ENCODE peak calls at places on chromosomes 6 and 20, in five cellular contexts. U, W, T, O and V are unnamed samples.

GRCh38 chr6:113291751-113292445 is 565.2 kb upstream of the MARCKS start:
- DNase-seq in O (no peak), T (no peak), W (no peak), U (no peak), V (peak; percentile 51)

GRCh38 chr6:148448371-148449010 is 105.9 kb downstream of the SASH1 start:
- DNase-seq in O (no peak), T (no peak), U (no peak), W (no peak), V (no peak)

GRCh38 chr6:25971187-25971811 is 8.7 kb downstream of the TRIM38 start:
- DNase-seq in O (peak; percentile 86), W (peak; percentile 92), U (no peak), T (no peak), V (peak; percentile 92)

GRCh38 chr20:36888880-36889516 is 13.1 kb downstream of the TLDC2 start:
- DNase-seq in W (no peak), T (no peak), O (no peak), U (no peak), V (no peak)

GRCh38 chr6:1227935-1228753 is 83.8 kb upstream of the FOXQ1 start:
- DNase-seq in T (no peak), W (no peak), U (no peak), O (peak; percentile 7), V (no peak)

GRCh38 chr20:58523916-58524315 is 8.7 kb upstream of the APCDD1L start:
- DNase-seq in W (peak; percentile 8), U (no peak), O (no peak), T (no peak), V (peak; percentile 49)

GRCh38 chr6:112384511-112384910 is 37.4 kb downstream of the RFPL4B start:
- DNase-seq in U (no peak), W (no peak), T (no peak), O (no peak), V (peak; percentile 8)

GRCh38 chr6:84522135-84522535 is 242.3 kb downstream of the TBX18 start:
- DNase-seq in O (no peak), T (no peak), U (no peak), W (peak; percentile 83), V (peak; percentile 69)

GRCh38 chr6:131135244-131136020 is at the start of gene AKAP7:
- DNase-seq in O (peak; percentile 93), W (peak; percentile 69), T (peak; percentile 15), U (peak; percentile 65), V (peak; percentile 39)

GRCh38 chr6:111871207-111871606 is 2.0 kb downstream of the FYN start:
- DNase-seq in U (no peak), T (no peak), O (no peak), W (no peak), V (no peak)

GRCh38 chr6:13295576-13295975 is 32.8 kb downstream of the TBC1D7 start:
- DNase-seq in T (no peak), O (no peak), W (no peak), U (no peak), V (no peak)

GRCh38 chr20:17828598-17829144 is 128.9 kb downstream of the BANF2 start:
- DNase-seq in T (no peak), W (no peak), U (no peak), O (no peak), V (no peak)

GRCh38 chr20:43836790-43837189 is 77.9 kb upstream of the TOX2 start:
- DNase-seq in O (no peak), U (no peak), T (no peak), W (no peak), V (no peak)

GRCh38 chr6:65707134-65707826 is at the start of gene EYS:
- DNase-seq in W (no peak), U (no peak), T (no peak), O (no peak), V (no peak)

GRCh38 chr6:132764370-132764769 is 6.7 kb upstream of the VNN2 start:
- DNase-seq in O (peak; percentile 36), U (no peak), T (no peak), W (peak; percentile 49), V (peak; percentile 83)

GRCh38 chr20:59037386-59037785 is 5.2 kb downstream of the PRELID3B start:
- DNase-seq in T (no peak), O (no peak), W (no peak), U (no peak), V (no peak)

GRCh38 chr6:138517635-138518034 is 18.3 kb upstream of the NHSL1 start:
- DNase-seq in U (no peak), W (peak; percentile 24), T (peak; percentile 39), O (peak; percentile 86), V (peak; percentile 43)

GRCh38 chr6:56536536-56536935 is 106.2 kb downstream of the DST start:
- DNase-seq in O (no peak), T (no peak), W (no peak), U (no peak), V (peak; percentile 49)

GRCh38 chr6:113969888-113970807 is 800 bp downstream of the HDAC2 start:
- DNase-seq in W (peak; percentile 64), O (peak; percentile 80), T (no peak), U (peak; percentile 58), V (peak; percentile 35)

GRCh38 chr20:38804682-38805501 is 605 bp upstream of the PPP1R16B start:
- DNase-seq in W (no peak), U (peak; percentile 83), O (peak; percentile 89), T (peak; percentile 70), V (no peak)

GRCh38 chr20:6767166-6767535 is 335 bp upstream of the BMP2 start:
- DNase-seq in T (no peak), O (no peak), U (no peak), W (no peak), V (no peak)

GRCh38 chr6:169529931-169530761 is 171.7 kb downstream of the WDR27 start:
- DNase-seq in W (no peak), T (no peak), U (no peak), O (no peak), V (peak; percentile 80)

GRCh38 chr6:15763827-15764226 is 101.0 kb upstream of the DTNBP1 start:
- DNase-seq in O (no peak), T (no peak), W (peak; percentile 82), U (no peak), V (peak; percentile 22)

GRCh38 chr6:169783971-169784930 is 32.8 kb downstream of the ERMARD start:
- DNase-seq in W (peak; percentile 17), U (no peak), T (no peak), O (no peak), V (no peak)

GRCh38 chr20:24102290-24102689 is 113.7 kb upstream of the GGTLC1 start:
- DNase-seq in T (peak; percentile 23), U (no peak), O (peak; percentile 76), W (no peak), V (no peak)

GRCh38 chr20:64064145-64064698 is 1.2 kb downstream of the TCEA2 start:
- DNase-seq in O (no peak), W (peak; percentile 40), U (no peak), T (no peak), V (peak; percentile 32)

GRCh38 chr6:44967481-44967880 is 360.6 kb upstream of the RUNX2 start:
- DNase-seq in W (no peak), O (no peak), T (no peak), U (no peak), V (no peak)

GRCh38 chr20:31788578-31788977 is 30.6 kb upstream of the MYLK2 start:
- DNase-seq in W (no peak), T (no peak), O (peak; percentile 44), U (no peak), V (peak; percentile 28)

GRCh38 chr6:140871911-140872310 is 1260.8 kb upstream of the GJE1 start:
- DNase-seq in T (no peak), W (peak; percentile 28), O (no peak), U (no peak), V (peak; percentile 83)

GRCh38 chr20:63210011-63210605 is 5.8 kb downstream of the YTHDF1 start:
- DNase-seq in W (no peak), U (no peak), T (no peak), O (no peak), V (no peak)

GRCh38 chr20:59525500-59526241 is 78.7 kb upstream of the PHACTR3 start:
- DNase-seq in O (peak; percentile 71), U (peak; percentile 63), T (no peak), W (peak; percentile 14), V (peak; percentile 13)

GRCh38 chr6:137744877-137745276 is 122.2 kb upstream of the TNFAIP3 start:
- DNase-seq in U (no peak), O (no peak), T (no peak), W (no peak), V (no peak)

GRCh38 chr6:142419071-142419470 is 117.3 kb downstream of the ADGRG6 start:
- DNase-seq in O (no peak), W (no peak), U (no peak), T (no peak), V (no peak)

GRCh38 chr6:90599151-90599550 is 12.3 kb upstream of the MAP3K7 start:
- DNase-seq in W (no peak), U (no peak), T (no peak), O (no peak), V (no peak)

GRCh38 chr6:166618251-166618650 is 8.8 kb downstream of the RPS6KA2 start:
- DNase-seq in W (no peak), O (no peak), U (no peak), T (no peak), V (no peak)
- H2BK15ac ChIP-seq in W (peak overlapping the region; percentile 6), O (no peak overlapping the region), U (no peak overlapping the region), T (no peak overlapping the region), V (peak overlapping the region; percentile 84)

GRCh38 chr6:163694988-163695942 is 280.7 kb downstream of the QKI start:
- DNase-seq in U (no peak), O (no peak), T (no peak), W (peak; percentile 22), V (no peak)
- H2BK15ac ChIP-seq in U (no peak overlapping the region), O (no peak overlapping the region), T (no peak overlapping the region), W (no peak overlapping the region), V (no peak overlapping the region)

DNA sequence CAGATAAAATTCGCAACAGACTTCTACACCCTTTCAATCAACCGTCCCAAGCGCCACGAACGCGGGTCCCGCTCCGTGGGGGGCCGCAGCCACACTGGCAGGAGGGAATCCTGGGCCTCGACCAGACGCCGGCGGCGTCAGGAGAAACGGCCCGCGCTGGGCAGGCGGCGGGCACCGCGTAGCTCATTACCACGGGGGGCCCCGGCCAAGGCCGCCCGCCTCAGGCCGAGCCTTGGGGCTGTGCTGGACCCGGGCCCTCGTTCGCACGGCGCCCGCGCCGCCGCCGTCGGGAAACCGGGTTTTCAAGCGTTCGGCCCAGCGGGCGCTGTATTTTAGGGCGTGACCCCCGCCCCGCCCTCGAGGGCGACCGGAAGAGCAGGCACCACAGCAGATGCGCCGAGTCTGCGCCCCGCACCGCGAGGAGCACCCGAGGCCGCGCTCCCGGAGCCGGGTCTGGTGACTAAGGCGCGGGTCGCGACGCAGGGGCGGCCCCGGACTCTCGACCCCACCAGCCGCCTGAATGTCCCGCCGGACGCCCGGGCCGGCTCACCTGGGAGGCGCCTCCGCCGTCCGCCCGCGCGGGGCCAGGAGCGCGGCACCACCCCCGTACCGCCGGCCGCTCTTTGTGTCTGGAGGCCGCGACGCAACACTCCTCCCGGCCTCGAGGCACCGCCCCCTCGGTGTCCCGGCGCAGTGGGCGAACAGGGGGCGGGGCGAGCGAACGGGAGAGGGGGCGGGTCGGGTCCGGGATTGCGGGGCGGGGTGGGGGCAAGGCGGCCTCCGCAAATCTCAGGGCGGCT is at the start of gene NINL:
- DNase-seq in T (peak; percentile 47), U (peak; percentile 78), W (peak; percentile 73), O (peak; percentile 88), V (peak; percentile 48)
- H2BK15ac ChIP-seq in T (peak within 1 kb of the TSS; percentile 99), U (peak within 1 kb of the TSS; percentile 81), W (peak within 1 kb of the TSS; percentile 83), O (no peak within 1 kb of the TSS), V (peak within 1 kb of the TSS; percentile 89)

DNA sequence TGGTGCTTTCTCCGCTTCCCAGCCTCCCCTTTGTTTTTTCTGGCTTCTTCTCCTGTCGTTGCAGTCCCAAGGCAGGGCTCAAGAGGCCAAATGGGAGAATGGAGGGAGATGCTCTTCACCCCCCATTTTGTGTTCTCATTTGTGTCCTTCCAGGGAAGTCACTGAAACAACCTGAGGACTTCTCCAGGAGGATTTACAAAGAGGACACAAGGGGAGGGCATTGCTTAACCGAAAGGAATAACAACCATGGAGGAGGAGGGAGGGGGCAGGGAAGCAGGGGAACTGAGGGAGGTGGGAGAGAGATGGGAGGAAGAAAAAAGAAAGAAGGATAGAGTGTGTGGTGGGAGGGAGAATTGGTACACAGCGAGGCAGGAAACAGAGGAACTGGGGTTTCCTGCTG is 17.0 kb upstream of the MLN start:
- DNase-seq in W (no peak), U (no peak), T (no peak), O (peak; percentile 42), V (no peak)
- H2BK15ac ChIP-seq in W (no peak overlapping the region), U (no peak overlapping the region), T (no peak overlapping the region), O (no peak overlapping the region), V (no peak overlapping the region)